ENCODE peak calls at places on chromosomes 11 and 22, in ten cellular contexts. T is aorta; C is A549; P is pancreas; U is activated T-cell treated with anti-CD3 and anti-CD28 coated beads, Interleukin-2, amount 50 U/mL, for 4 hours; G is lower lobe of right lung; D is Panc1; Q is foreskin keratinocyte; V is upper lobe of left lung; H is right lobe of liver. B is an unnamed sample.
A peak's percentile ranks its signal among the peaks of the same experiment; 100 is the strongest.

GRCh38 chr11:110435780-110436717 is 6.3 kb downstream of the FDX1 start:
- ATAC-seq in V (no peak), P (no peak), D (no peak), G (no peak), U (no peak), C (no peak), Q (peak; percentile 21), H (peak; percentile 10), T (no peak), B (no peak)

GRCh38 chr11:32052218-32052617 is 38.7 kb upstream of the RCN1 start:
- ATAC-seq in G (peak; percentile 69), V (no peak), P (peak; percentile 78), T (no peak), H (peak; percentile 77), U (peak; percentile 48), D (peak; percentile 73), C (peak; percentile 73), Q (peak; percentile 69), B (peak; percentile 88)

GRCh38 chr11:12377824-12378593 is 638 bp downstream of the PARVA start:
- ATAC-seq in Q (peak; percentile 84), V (peak; percentile 79), D (peak; percentile 91), U (peak; percentile 57), C (peak; percentile 86), P (peak; percentile 75), T (peak; percentile 80), H (peak; percentile 93), G (peak; percentile 87), B (peak; percentile 82)

GRCh38 chr11:109241988-109242387 is 180.0 kb upstream of the C11orf87 start:
- ATAC-seq in Q (peak; percentile 98), V (no peak), H (no peak), G (no peak), C (no peak), D (no peak), U (no peak), T (no peak), P (no peak), B (no peak)

GRCh38 chr22:27761652-27762051 is 39.9 kb downstream of the MN1 start:
- ATAC-seq in D (no peak), Q (no peak), T (no peak), P (no peak), H (no peak), U (no peak), G (no peak), C (no peak), V (no peak), B (peak; percentile 20)

GRCh38 chr11:34595391-34595790 is 25.5 kb upstream of the EHF start:
- ATAC-seq in V (no peak), U (no peak), H (no peak), T (no peak), D (no peak), G (no peak), P (peak; percentile 9), Q (no peak), C (no peak), B (no peak)

GRCh38 chr22:31244044-31244942 is 32.2 kb downstream of the LIMK2 start:
- ATAC-seq in U (no peak), V (no peak), D (peak; percentile 86), Q (peak; percentile 52), G (no peak), P (peak; percentile 27), T (peak; percentile 61), C (peak; percentile 79), H (no peak), B (peak; percentile 84)

GRCh38 chr22:20885017-20885556 is 26.3 kb downstream of the SNAP29 start:
- ATAC-seq in T (no peak), G (no peak), C (no peak), Q (no peak), D (peak; percentile 51), P (no peak), U (no peak), V (no peak), H (no peak), B (peak; percentile 50)

GRCh38 chr11:118911880-118912741 is 13.6 kb downstream of the BCL9L start:
- ATAC-seq in Q (peak; percentile 72), P (peak; percentile 43), C (peak; percentile 37), D (peak; percentile 44), H (no peak), T (peak; percentile 77), V (peak; percentile 72), U (peak; percentile 62), G (peak; percentile 71), B (peak; percentile 61)

GRCh38 chr11:28140689-28141455 is 32.7 kb downstream of the METTL15 start:
- ATAC-seq in H (no peak), C (no peak), V (no peak), U (no peak), P (no peak), T (no peak), G (no peak), Q (peak; percentile 99), D (no peak), B (no peak)

GRCh38 chr11:33912405-33913361 is 20.8 kb upstream of the LMO2 start:
- ATAC-seq in V (no peak), U (no peak), H (peak; percentile 73), Q (peak; percentile 88), T (peak; percentile 19), C (peak; percentile 95), D (no peak), P (peak; percentile 55), G (peak; percentile 44), B (peak; percentile 27)

GRCh38 chr11:128530119-128531091 is 57.0 kb downstream of the ETS1 start:
- ATAC-seq in V (peak; percentile 63), G (peak; percentile 56), H (no peak), P (no peak), C (peak; percentile 59), D (no peak), U (no peak), Q (peak; percentile 92), T (peak; percentile 67), B (peak; percentile 86)

GRCh38 chr22:36197601-36198146 is 3.9 kb downstream of the APOL4 start:
- ATAC-seq in D (no peak), U (peak; percentile 42), P (no peak), Q (no peak), C (no peak), H (peak; percentile 56), V (no peak), G (peak; percentile 6), T (no peak), B (no peak)

GRCh38 chr11:94639901-94640721 is 72.9 kb downstream of the PIWIL4 start:
- ATAC-seq in Q (peak; percentile 24), V (no peak), H (no peak), T (no peak), D (no peak), U (no peak), C (no peak), G (peak; percentile 54), P (no peak), B (no peak)

B was measured in SK-N-SH treated with all-trans-retinoic acid at 6 μM for 48 hours.